ENCODE peak calls at places on chromosome 7, in five cellular contexts. X, G, E, O and Y are unnamed samples.

GRCh38 chr7:33055147-33055546 is 7.4 kb downstream of the NT5C3A start:
- DNase-seq in X (no peak), G (no peak), E (no peak), O (no peak), Y (no peak)

GRCh38 chr7:28292826-28293528 is 112.4 kb upstream of the JAZF1 start:
- DNase-seq in X (peak), G (no peak), E (no peak), O (no peak), Y (no peak)

GRCh38 chr7:139441961-139442360 is 41.5 kb downstream of the KLRG2 start:
- DNase-seq in X (no peak), G (no peak), E (no peak), O (no peak), Y (no peak)

GRCh38 chr7:29622335-29623265 is 59.0 kb downstream of the PRR15 start:
- DNase-seq in X (peak), G (no peak), E (no peak), O (peak), Y (no peak)

GRCh38 chr7:155800741-155801267 is 11.5 kb downstream of the SHH start:
- DNase-seq in X (no peak), G (no peak), E (no peak), O (no peak), Y (peak)

GRCh38 chr7:39609462-39610149 is 13.8 kb upstream of the RALA start:
- DNase-seq in X (peak), G (peak), E (no peak), O (no peak), Y (no peak)

GRCh38 chr7:148973256-148973655 is 55.0 kb downstream of the PDIA4 start:
- DNase-seq in X (no peak), G (no peak), E (no peak), O (no peak), Y (no peak)

GRCh38 chr7:102450242-102450641 is 14.4 kb downstream of the ALKBH4 start:
- DNase-seq in X (no peak), G (no peak), E (no peak), O (no peak), Y (no peak)

GRCh38 chr7:66727058-66727457 is 13.5 kb upstream of the RABGEF1 start:
- DNase-seq in X (no peak), G (no peak), E (no peak), O (no peak), Y (no peak)

GRCh38 chr7:44305564-44306507 is 19.6 kb downstream of the CAMK2B start:
- DNase-seq in X (no peak), G (no peak), E (no peak), O (no peak), Y (no peak)

GRCh38 chr7:1691601-1692499 is 21.8 kb downstream of the ELFN1 start:
- DNase-seq in X (no peak), G (peak), E (no peak), O (no peak), Y (no peak)

GRCh38 chr7:12281026-12281425 is 69.9 kb downstream of the TMEM106B start:
- DNase-seq in X (peak), G (no peak), E (no peak), O (no peak), Y (no peak)

GRCh38 chr7:132425920-132426319 is 150.3 kb downstream of the PLXNA4 start:
- DNase-seq in X (no peak), G (no peak), E (no peak), O (no peak), Y (no peak)
- TF ChIP-seq JUN in X (no peak), G (no peak), E (no peak), O (no peak), Y (no peak)

GRCh38 chr7:68629-69028 is 123.7 kb upstream of the FAM20C start:
- DNase-seq in X (no peak), G (no peak), E (no peak), O (peak), Y (no peak)
- TF ChIP-seq JUN in X (no peak), G (no peak), E (no peak), O (no peak), Y (no peak)

GRCh38 chr7:134710854-134711624 is 64.4 kb downstream of the BPGM start:
- DNase-seq in X (no peak), G (no peak), E (no peak), O (no peak), Y (no peak)
- TF ChIP-seq JUN in X (no peak), G (no peak), E (no peak), O (no peak), Y (no peak)

GRCh38 chr7:3207387-3207786 is 93.7 kb upstream of the SDK1 start:
- DNase-seq in X (no peak), G (no peak), E (no peak), O (no peak), Y (no peak)

GRCh38 chr7:3201937-3202715 is 98.9 kb upstream of the SDK1 start:
- DNase-seq in X (no peak), G (no peak), E (no peak), O (no peak), Y (no peak)

GRCh38 chr7:3206771-3207191 is 94.3 kb upstream of the SDK1 start:
- DNase-seq in X (no peak), G (no peak), E (no peak), O (no peak), Y (no peak)

GRCh38 chr7:3206101-3206500 is 95.0 kb upstream of the SDK1 start:
- DNase-seq in X (no peak), G (no peak), E (no peak), O (no peak), Y (no peak)

DNA sequence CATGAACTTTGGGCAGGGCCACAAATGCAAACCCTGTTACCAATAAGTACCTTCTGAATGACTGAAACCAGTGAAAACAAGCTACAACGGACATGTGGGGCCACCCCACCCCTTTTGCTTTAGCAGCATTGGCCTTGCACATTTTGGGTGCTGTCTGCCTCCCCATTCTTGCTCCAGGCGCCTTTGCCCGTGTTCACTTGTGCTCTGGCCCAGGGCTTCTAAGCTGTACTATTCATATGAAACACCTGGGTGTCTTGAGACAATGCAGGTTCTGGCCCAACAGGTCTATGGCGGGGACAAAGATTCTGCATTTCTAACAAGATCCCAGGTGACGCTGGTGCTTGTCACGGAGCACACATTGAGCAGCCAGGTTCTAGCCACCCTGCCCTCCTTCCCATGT is 96.5 kb upstream of the SDK1 start:
- DNase-seq in X (no peak), G (no peak), E (no peak), O (no peak), Y (no peak)
- TF ChIP-seq JUN in X (no peak), G (no peak), E (no peak), O (no peak), Y (no peak)